ENCODE peak calls at places on chromosomes 2 and 18, in four cellular contexts. Y is Calu3, P is NCI-H1417, Z is right lobe of liver. J is an unnamed sample.

GRCh38 chr2:47808614-47809013 is 25.7 kb downstream of the MSH6 start:
- DNase-seq in Y (no peak), P (no peak), Z (no peak), J (no peak)

GRCh38 chr2:239685556-239685955 is 284.7 kb upstream of the HDAC4 start:
- DNase-seq in Y (no peak), P (no peak), Z (no peak), J (no peak)

GRCh38 chr2:218257390-218257981 is 3.3 kb upstream of the GPBAR1 start:
- DNase-seq in Y (peak), P (no peak), Z (no peak), J (peak)

GRCh38 chr2:203532957-203533695 is 2.0 kb downstream of the RAPH1 start:
- DNase-seq in Y (no peak), P (no peak), Z (peak), J (no peak)

GRCh38 chr2:205914736-205915510 is 171.1 kb downstream of the INO80D start:
- DNase-seq in Y (no peak), P (no peak), Z (no peak), J (no peak)

GRCh38 chr2:112155331-112156151 is 17.4 kb downstream of the FBLN7 start:
- DNase-seq in Y (no peak), P (no peak), Z (no peak), J (no peak)

GRCh38 chr2:240524963-240525718 is 32.6 kb downstream of the ANKMY1 start:
- DNase-seq in Y (no peak), P (no peak), Z (no peak), J (no peak)

GRCh38 chr2:161090401-161090800 is 69.8 kb upstream of the TANK start:
- DNase-seq in Y (no peak), P (no peak), Z (no peak), J (no peak)

GRCh38 chr2:222169346-222169745 is 129.5 kb downstream of the PAX3 start:
- DNase-seq in Y (no peak), P (no peak), Z (no peak), J (no peak)

GRCh38 chr2:234031207-234031606 is 19.3 kb upstream of the SPP2 start:
- DNase-seq in Y (no peak), P (no peak), Z (no peak), J (no peak)

GRCh38 chr2:231099918-231100317 is 24.9 kb downstream of the HTR2B start:
- DNase-seq in Y (no peak), P (no peak), Z (no peak), J (no peak)

GRCh38 chr2:218964041-218964771 is 4.7 kb downstream of the CDK5R2 start:
- DNase-seq in Y (no peak), P (peak), Z (peak), J (no peak)

GRCh38 chr2:64085936-64086335 is 58.3 kb downstream of the PELI1 start:
- DNase-seq in Y (no peak), P (no peak), Z (no peak), J (no peak)

GRCh38 chr2:39875182-39875913 is 96.3 kb upstream of the THUMPD2 start:
- DNase-seq in Y (no peak), P (no peak), Z (no peak), J (no peak)

GRCh38 chr2:207143474-207144190 is 22.1 kb downstream of the KLF7 start:
- DNase-seq in Y (no peak), P (peak), Z (peak), J (peak)

GRCh38 chr2:172107690-172108586 is 5.2 kb upstream of the DLX2 start:
- DNase-seq in Y (no peak), P (no peak), Z (no peak), J (no peak)

GRCh38 chr2:126200538-126200937 is 455.4 kb upstream of the GYPC start:
- DNase-seq in Y (no peak), P (no peak), Z (no peak), J (no peak)

GRCh38 chr18:57801379-57802165 is 1.5 kb downstream of the ATP8B1 start:
- DNase-seq in Y (peak), P (no peak), Z (no peak), J (no peak)

GRCh38 chr2:190972846-190973245 is 41.1 kb downstream of the STAT1 start:
- DNase-seq in Y (no peak), P (no peak), Z (no peak), J (no peak)

GRCh38 chr2:71102981-71103681 is 26.9 kb downstream of the MCEE start:
- DNase-seq in Y (no peak), P (no peak), Z (no peak), J (no peak)

GRCh38 chr2:73918856-73919255 is 7.8 kb upstream of the DGUOK start:
- DNase-seq in Y (no peak), P (no peak), Z (no peak), J (no peak)

GRCh38 chr2:107582487-107582886 is 244.2 kb upstream of the RGPD4 start:
- DNase-seq in Y (no peak), P (no peak), Z (no peak), J (no peak)

GRCh38 chr2:25290811-25291510 is 50.8 kb downstream of the DNMT3A start:
- DNase-seq in Y (no peak), P (no peak), Z (no peak), J (no peak)

GRCh38 chr2:26503238-26503880 is 25.4 kb upstream of the OTOF start:
- DNase-seq in Y (peak), P (peak), Z (peak), J (peak)

GRCh38 chr2:160292225-160292624 is 92.2 kb upstream of the ITGB6 start:
- DNase-seq in Y (no peak), P (no peak), Z (no peak), J (no peak)

GRCh38 chr18:3998698-3999333 is 456.3 kb downstream of the DLGAP1 start:
- DNase-seq in Y (peak), P (peak), Z (no peak), J (no peak)

GRCh38 chr2:11573418-11574175 is 39.8 kb downstream of the GREB1 start:
- DNase-seq in Y (no peak), P (no peak), Z (no peak), J (no peak)

GRCh38 chr2:231489990-231490389 is 25.7 kb upstream of the NCL start:
- DNase-seq in Y (no peak), P (no peak), Z (no peak), J (no peak)

GRCh38 chr18:62812242-62812641 is 96.9 kb downstream of the PHLPP1 start:
- DNase-seq in Y (peak), P (no peak), Z (no peak), J (no peak)

J was measured in effector CD8-positive, alpha-beta T cell.